ENCODE peak calls at places on chromosomes 12 and 14, in six cellular contexts. P is fibroblast of mammary gland, Q is K562, O is fibroblast of the aortic adventitia, A is MM.1S, G is GM06990. C is an unnamed sample.

GRCh38 chr14:44403194-44403593 is 103.9 kb downstream of the FSCB start:
- DNase-seq in P (no peak), Q (no peak), O (no peak), A (no peak), G (no peak), C (no peak)

GRCh38 chr12:121754836-121755235 is 38.7 kb downstream of the RHOF start:
- DNase-seq in P (no peak), Q (no peak), O (no peak), A (no peak), G (no peak), C (no peak)

GRCh38 chr14:49623941-49624806 is 3.6 kb downstream of the MGAT2 start:
- DNase-seq in P (no peak), Q (no peak), O (no peak), A (peak), G (peak), C (peak)

GRCh38 chr12:90682398-90682797 is 272.6 kb downstream of the CCER1 start:
- DNase-seq in P (peak), Q (no peak), O (peak), A (no peak), G (no peak), C (no peak)

GRCh38 chr14:56339855-56340701 is 221.9 kb downstream of the PELI2 start:
- DNase-seq in P (peak), Q (peak), O (peak), A (peak), G (no peak), C (peak)

GRCh38 chr12:72072613-72073212 is 134.1 kb downstream of the TPH2 start:
- DNase-seq in P (no peak), Q (no peak), O (no peak), A (no peak), G (no peak), C (no peak)

GRCh38 chr14:93717222-93717967 is 70.9 kb downstream of the PRIMA1 start:
- DNase-seq in P (no peak), Q (no peak), O (no peak), A (no peak), G (no peak), C (no peak)

GRCh38 chr14:29493849-29494248 is 433.8 kb downstream of the PRKD1 start:
- DNase-seq in P (no peak), Q (no peak), O (no peak), A (no peak), G (no peak), C (no peak)

GRCh38 chr12:17322090-17322489 is 716.1 kb upstream of the LMO3 start:
- DNase-seq in P (no peak), Q (no peak), O (no peak), A (no peak), G (no peak), C (no peak)

GRCh38 chr12:43982544-43982943 is 146.7 kb downstream of the TMEM117 start:
- DNase-seq in P (no peak), Q (no peak), O (no peak), A (no peak), G (no peak), C (no peak)

GRCh38 chr14:100675664-100676063 is 51.0 kb upstream of the DLK1 start:
- DNase-seq in P (no peak), Q (no peak), O (peak), A (no peak), G (no peak), C (no peak)

GRCh38 chr12:10968765-10969456 is 17.8 kb downstream of the TAS2R50 start:
- DNase-seq in P (peak), Q (no peak), O (peak), A (no peak), G (no peak), C (no peak)

GRCh38 chr14:102249041-102249440 is 55.9 kb downstream of the MOK start:
- DNase-seq in P (peak), Q (no peak), O (no peak), A (no peak), G (no peak), C (no peak)

GRCh38 chr12:27539191-27539631 is 15.2 kb downstream of the PPFIBP1 start:
- DNase-seq in P (peak), Q (no peak), O (peak), A (no peak), G (no peak), C (no peak)

GRCh38 chr14:104401785-104402184 is 177.8 kb upstream of the C14orf180 start:
- DNase-seq in P (no peak), Q (no peak), O (no peak), A (no peak), G (no peak), C (no peak)

GRCh38 chr12:89863332-89863938 is 154.8 kb upstream of the ATP2B1 start:
- DNase-seq in P (no peak), Q (no peak), O (no peak), A (peak), G (peak), C (peak)

GRCh38 chr12:130714091-130714590 is 2.0 kb downstream of the RIMBP2 start:
- DNase-seq in P (no peak), Q (no peak), O (no peak), A (peak), G (no peak), C (no peak)

GRCh38 chr12:130712346-130713065 is 3.6 kb downstream of the RIMBP2 start:
- DNase-seq in P (no peak), Q (no peak), O (no peak), A (no peak), G (no peak), C (no peak)

GRCh38 chr12:130715150-130715995 is 726 bp downstream of the RIMBP2 start:
- DNase-seq in P (no peak), Q (no peak), O (no peak), A (no peak), G (peak), C (no peak)

GRCh38 chr12:130714591-130715149 is 1.4 kb downstream of the RIMBP2 start:
- DNase-seq in P (no peak), Q (no peak), O (no peak), A (no peak), G (no peak), C (no peak)

DNA sequence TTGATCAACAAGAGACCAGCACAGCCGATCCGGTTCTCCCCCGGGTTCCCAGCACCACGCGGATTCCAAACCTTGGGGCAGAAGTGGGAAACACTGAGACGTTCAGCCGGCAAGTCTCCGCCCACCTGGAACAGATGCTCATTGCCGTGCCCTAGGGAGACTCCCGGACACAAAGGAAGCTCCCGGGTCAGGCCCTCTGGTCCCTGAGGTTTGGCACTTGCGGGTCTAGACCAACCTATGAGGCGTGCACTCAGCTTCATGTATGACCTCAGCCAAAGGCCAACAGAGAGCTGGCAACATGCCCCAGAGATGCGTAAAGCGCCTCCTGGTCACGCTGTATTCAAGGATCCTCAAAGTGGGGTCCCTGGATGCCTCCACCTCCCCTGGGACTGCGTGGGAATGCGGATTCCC is 2.5 kb downstream of the RIMBP2 start:
- DNase-seq in P (no peak), Q (no peak), O (no peak), A (no peak), G (no peak), C (no peak)
- H3K4me3 ChIP-seq in P (no peak), Q (no peak), O (no peak), A (peak), G (no peak), C (no peak)

GRCh38 chr14:30551460-30551859 is 7.5 kb upstream of the G2E3 start:
- DNase-seq in P (no peak), Q (no peak), O (no peak), A (no peak), G (no peak), C (no peak)
- TF ChIP-seq CTCF in P (no peak), Q (no peak), O (no peak), A (no peak), G (no peak), C (no peak)

GRCh38 chr12:82682326-82682725 is 4.4 kb upstream of the TMTC2 start:
- DNase-seq in P (no peak), Q (no peak), O (no peak), A (no peak), G (no peak), C (no peak)
- H3K4me3 ChIP-seq in P (no peak), Q (no peak), O (no peak), A (no peak), G (no peak), C (no peak)

GRCh38 chr14:99609245-99610117 is 5.5 kb upstream of the CCDC85C start:
- DNase-seq in P (peak), Q (no peak), O (peak), A (no peak), G (no peak), C (no peak)
- TF ChIP-seq CTCF in P (peak), Q (no peak), O (peak), A (peak), G (peak), C (no peak)

DNA sequence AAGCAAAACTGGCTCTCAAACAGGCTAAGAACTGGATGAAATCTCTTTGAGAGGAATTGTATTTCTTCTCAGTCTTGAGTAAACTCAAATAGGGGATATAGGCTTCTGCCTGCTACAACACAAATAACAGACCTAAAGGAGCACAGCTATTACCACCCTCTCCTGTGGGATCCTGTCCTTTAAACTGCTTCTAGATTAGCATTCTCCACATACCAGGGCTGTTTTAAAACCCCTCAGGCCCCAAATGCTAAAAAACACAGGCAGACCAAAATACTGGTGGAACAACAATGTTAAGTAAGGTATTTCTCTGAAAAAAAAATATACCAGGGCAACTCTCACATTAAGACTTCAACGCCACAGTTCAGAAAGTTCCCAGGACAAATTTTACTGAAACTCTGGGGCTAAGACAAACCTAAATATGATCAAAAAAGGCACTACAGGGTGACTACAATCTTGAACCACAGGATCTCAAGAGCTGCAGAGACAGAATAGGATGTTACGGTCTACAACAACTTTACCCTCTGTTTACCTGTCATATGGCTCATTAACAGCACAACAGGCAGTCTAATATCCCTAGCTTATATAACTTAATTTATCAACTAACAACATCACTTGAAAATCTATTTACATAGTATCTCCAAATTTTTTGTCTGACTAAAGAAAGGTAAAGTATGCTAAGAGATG is 7.2 kb downstream of the CPNE8 start:
- DNase-seq in P (no peak), Q (no peak), O (no peak), A (no peak), G (no peak), C (no peak)
- H3K4me3 ChIP-seq in P (no peak), Q (no peak), O (no peak), A (no peak), G (no peak), C (no peak)

C was measured in GM12865.